ENCODE peak calls at places on chromosomes 2 and 18, in five cellular contexts. N, I, M, K and A are unnamed samples.

GRCh38 chr2:3626118-3626816 is 31.4 kb downstream of the COLEC11 start:
- DNase-seq in N (no peak), I (no peak), M (no peak), K (no peak), A (peak)

GRCh38 chr2:170715932-170716777 is 1.0 kb downstream of the SP5 start:
- DNase-seq in N (peak), I (no peak), M (no peak), K (no peak), A (no peak)

GRCh38 chr18:45825258-45825744 is at the start of gene SIGLEC15:
- DNase-seq in N (no peak), I (no peak), M (no peak), K (no peak), A (no peak)

GRCh38 chr2:240797914-240798313 is 22.1 kb downstream of the KIF1A start:
- DNase-seq in N (no peak), I (no peak), M (no peak), K (no peak), A (no peak)

GRCh38 chr2:239188536-239188935 is 212.3 kb downstream of the HDAC4 start:
- DNase-seq in N (no peak), I (no peak), M (no peak), K (no peak), A (no peak)

GRCh38 chr2:224151680-224152310 is 112.7 kb upstream of the SERPINE2 start:
- DNase-seq in N (no peak), I (no peak), M (no peak), K (peak), A (no peak)

GRCh38 chr18:51236225-51236624 is 38.7 kb upstream of the MEX3C start:
- DNase-seq in N (no peak), I (peak), M (peak), K (peak), A (peak)

GRCh38 chr2:23801396-23801795 is 125.5 kb downstream of the ATAD2B start:
- DNase-seq in N (no peak), I (no peak), M (no peak), K (no peak), A (peak)

GRCh38 chr18:10055125-10055750 is 141.4 kb downstream of the VAPA start:
- DNase-seq in N (no peak), I (no peak), M (no peak), K (no peak), A (no peak)

GRCh38 chr2:66421618-66422017 is 13.3 kb upstream of the MEIS1 start:
- DNase-seq in N (no peak), I (no peak), M (no peak), K (no peak), A (no peak)

GRCh38 chr2:1791670-1792069 is 47.4 kb upstream of the PXDN start:
- DNase-seq in N (no peak), I (no peak), M (no peak), K (no peak), A (peak)

GRCh38 chr2:228329279-228329678 is 147.8 kb upstream of the SPHKAP start:
- DNase-seq in N (no peak), I (no peak), M (no peak), K (no peak), A (no peak)

GRCh38 chr2:69781321-69782248 is 39.7 kb downstream of the ANXA4 start:
- DNase-seq in N (peak), I (no peak), M (peak), K (no peak), A (no peak)

GRCh38 chr2:202035089-202035940 is 1.7 kb downstream of the FZD7 start:
- DNase-seq in N (peak), I (no peak), M (no peak), K (no peak), A (peak)

GRCh38 chr2:15939556-15939853 is 845 bp upstream of the MYCN start:
- DNase-seq in N (no peak), I (peak), M (peak), K (peak), A (no peak)

GRCh38 chr2:203636896-203637818 is 69.3 kb upstream of the CD28 start:
- DNase-seq in N (no peak), I (no peak), M (no peak), K (no peak), A (no peak)

GRCh38 chr2:18777250-18777812 is 188.0 kb upstream of the NT5C1B start:
- DNase-seq in N (no peak), I (no peak), M (no peak), K (no peak), A (no peak)

GRCh38 chr2:112155331-112156151 is 17.4 kb downstream of the FBLN7 start:
- DNase-seq in N (no peak), I (no peak), M (no peak), K (no peak), A (no peak)

GRCh38 chr2:166494140-166494544 is at the start of gene SCN7A:
- DNase-seq in N (peak), I (no peak), M (no peak), K (peak), A (peak)

GRCh38 chr2:148614024-148614331 is 30.6 kb upstream of the EPC2 start:
- DNase-seq in N (peak), I (no peak), M (no peak), K (no peak), A (no peak)

GRCh38 chr2:204608261-204608660 is 63.0 kb downstream of the PARD3B start:
- DNase-seq in N (no peak), I (no peak), M (no peak), K (no peak), A (peak)

GRCh38 chr2:10460366-10460796 is 12.3 kb upstream of the ODC1 start:
- DNase-seq in N (no peak), I (no peak), M (no peak), K (no peak), A (no peak)
- TF ChIP-seq CEBPB in N (no peak), I (no peak), M (no peak), K (no peak), A (no peak)

GRCh38 chr2:28642796-28643195 is 108.8 kb upstream of the PPP1CB start:
- DNase-seq in N (no peak), I (no peak), M (no peak), K (no peak), A (no peak)

GRCh38 chr2:28644760-28645159 is 106.9 kb upstream of the PPP1CB start:
- DNase-seq in N (no peak), I (no peak), M (no peak), K (no peak), A (no peak)

GRCh38 chr2:28643324-28643723 is 108.3 kb upstream of the PPP1CB start:
- DNase-seq in N (no peak), I (no peak), M (no peak), K (no peak), A (no peak)

GRCh38 chr2:28645553-28645952 is 106.1 kb upstream of the PPP1CB start:
- DNase-seq in N (no peak), I (no peak), M (no peak), K (no peak), A (no peak)

GRCh38 chr2:28643911-28644334 is 107.7 kb upstream of the PPP1CB start:
- DNase-seq in N (no peak), I (no peak), M (no peak), K (no peak), A (peak)
- TF ChIP-seq CEBPB in N (peak), I (no peak), M (peak), K (peak), A (peak)

GRCh38 chr2:191591025-191591424 is 86.9 kb upstream of the NABP1 start:
- DNase-seq in N (no peak), I (no peak), M (no peak), K (no peak), A (no peak)

GRCh38 chr2:191598296-191598695 is 79.6 kb upstream of the NABP1 start:
- DNase-seq in N (no peak), I (no peak), M (no peak), K (no peak), A (no peak)

GRCh38 chr2:191597186-191597751 is 80.7 kb upstream of the NABP1 start:
- DNase-seq in N (no peak), I (no peak), M (no peak), K (peak), A (no peak)

GRCh38 chr2:191593622-191594416 is 84.1 kb upstream of the NABP1 start:
- DNase-seq in N (no peak), I (no peak), M (peak), K (no peak), A (peak)
- TF ChIP-seq CEBPB in N (no peak), I (peak), M (peak), K (no peak), A (no peak)

DNA sequence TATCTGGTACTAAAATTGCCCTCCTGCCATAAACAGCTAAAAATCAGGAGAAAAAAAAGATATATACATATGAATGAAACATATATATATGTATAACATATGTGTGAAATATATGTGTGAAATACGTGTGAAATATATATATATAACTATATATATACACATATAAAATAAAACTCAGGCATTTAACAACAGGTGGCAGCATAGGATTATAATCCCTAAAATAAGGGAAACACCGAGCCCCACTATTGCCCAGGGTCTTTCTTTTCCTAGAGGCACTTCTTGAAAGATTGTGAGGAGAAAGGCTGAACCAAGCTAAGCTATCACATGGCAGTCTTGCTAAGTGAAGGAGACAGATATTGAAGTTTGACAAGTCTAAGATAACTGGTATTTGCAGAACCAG is 65.9 kb upstream of the CYTIP start:
- DNase-seq in N (no peak), I (no peak), M (no peak), K (no peak), A (no peak)
- TF ChIP-seq CEBPB in N (no peak), I (no peak), M (no peak), K (no peak), A (no peak)

DNA sequence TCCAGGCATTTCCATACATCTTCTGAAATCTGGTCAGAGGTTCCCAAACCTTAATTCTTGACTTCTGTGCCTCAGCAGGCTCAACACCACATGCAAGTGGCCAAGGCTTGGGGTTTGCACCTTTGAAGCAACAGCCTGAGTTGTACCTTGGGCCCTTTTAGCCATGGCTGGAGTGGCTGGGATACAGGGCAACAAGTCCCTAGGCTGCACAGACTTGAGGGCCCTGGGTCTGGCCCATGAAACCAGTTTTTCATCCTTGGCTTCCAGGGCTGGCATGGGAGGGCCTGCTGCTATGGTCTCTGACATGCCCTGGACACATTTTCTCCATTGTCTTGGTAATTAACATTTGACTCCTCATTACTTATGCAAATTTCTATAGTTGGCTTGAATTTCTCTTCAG is 988.8 kb upstream of the CNTNAP5 start:
- DNase-seq in N (no peak), I (no peak), M (no peak), K (no peak), A (no peak)
- TF ChIP-seq CEBPB in N (no peak), I (no peak), M (no peak), K (no peak), A (no peak)